ENCODE peak calls at places on chromosomes 16 and 17, in ten cellular contexts. N is foreskin keratinocyte; Z is CD4-positive, alpha-beta memory T cell; H is right cardiac atrium; K is A549; A is astrocyte; W is psoas muscle; P is cardiac muscle cell; C is tibial nerve; R is ascending aorta. J is an unnamed sample. For H3K4me1, the result is how much of the 10 kb centered on the place peaks cover.

GRCh38 chr17:83193336-83194188 is 114.2 kb downstream of the METRNL start:
- DNase-seq in R (peak), H (peak), K (no peak), A (peak), N (no peak), W (peak), Z (no peak), C (peak), P (no peak), J (peak)

GRCh38 chr17:72244942-72245341 is 124.1 kb downstream of the SOX9 start:
- DNase-seq in R (no peak), Z (no peak), P (peak), A (no peak), W (no peak), N (no peak), C (no peak), H (no peak), K (no peak), J (no peak)

GRCh38 chr16:89924298-89924924 is 1.3 kb downstream of the TUBB3 start:
- DNase-seq in A (peak), K (no peak), R (no peak), W (no peak), Z (peak), N (no peak), P (peak), H (peak), C (no peak), J (no peak)

GRCh38 chr17:51904379-51904778 is 254.1 kb downstream of the CA10 start:
- DNase-seq in N (no peak), K (no peak), C (no peak), A (no peak), H (no peak), Z (no peak), W (no peak), P (no peak), R (no peak), J (no peak)

GRCh38 chr16:78638371-78638770 is 538.9 kb downstream of the WWOX start:
- DNase-seq in K (no peak), C (no peak), R (no peak), H (no peak), N (no peak), A (no peak), P (no peak), Z (no peak), W (no peak), J (no peak)

GRCh38 chr16:3458852-3459361 is 15.4 kb downstream of the NAA60 start:
- DNase-seq in Z (peak), A (no peak), H (no peak), W (no peak), R (peak), K (peak), N (no peak), C (no peak), P (no peak), J (no peak)

GRCh38 chr17:73984981-73985380 is 218.5 kb upstream of the RPL38 start:
- DNase-seq in P (no peak), Z (no peak), C (no peak), K (no peak), W (no peak), R (no peak), N (no peak), H (no peak), A (no peak), J (no peak)

GRCh38 chr17:1878419-1879121 is 48.8 kb downstream of the RPA1 start:
- DNase-seq in Z (no peak), P (no peak), C (no peak), K (no peak), N (no peak), H (no peak), A (peak), W (no peak), R (no peak), J (no peak)

GRCh38 chr17:35786941-35787432 is 8.5 kb downstream of the MMP28 start:
- DNase-seq in H (no peak), C (no peak), A (no peak), Z (no peak), P (no peak), W (no peak), K (no peak), N (no peak), R (no peak), J (no peak)

GRCh38 chr16:8867483-8868271 is 1.1 kb downstream of the CARHSP1 start:
- DNase-seq in A (no peak), H (peak), W (peak), N (no peak), K (no peak), R (no peak), P (no peak), C (peak), Z (peak), J (no peak)

GRCh38 chr17:67156269-67157199 is 88.5 kb downstream of the HELZ start:
- DNase-seq in R (no peak), A (peak), Z (no peak), W (no peak), N (no peak), P (peak), C (no peak), H (no peak), K (no peak), J (no peak)

DNA sequence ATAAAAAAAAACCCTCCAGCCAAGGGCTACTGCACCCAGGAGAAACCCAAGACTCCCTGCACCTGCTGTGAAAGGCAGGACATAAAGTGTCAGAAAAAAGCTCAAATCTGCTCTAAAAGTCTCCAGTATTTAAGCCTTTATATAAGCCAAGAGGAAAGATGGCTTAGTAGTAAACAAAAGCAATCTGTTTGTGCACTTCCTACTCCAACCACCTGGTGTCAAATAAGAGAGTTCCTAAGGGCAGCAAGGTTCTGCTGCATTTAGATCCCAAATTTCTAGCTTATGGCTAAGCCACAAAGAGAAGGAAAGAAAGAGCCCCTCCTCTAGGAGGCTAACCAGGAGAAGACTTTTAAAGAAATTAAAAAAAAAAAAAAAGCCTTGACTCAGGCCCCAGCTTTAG is 20.6 kb downstream of the ACSM1 start:
- DNase-seq in R (no peak), C (no peak), N (no peak), H (no peak), K (no peak), Z (no peak), A (no peak), P (no peak), W (no peak), J (no peak)
- H3K4me1 ChIP-seq in R (under half), C (under half), N (under half), H (under half), K (under half), Z (under half), A (under half), P (under half), W (under half), J (under half)

GRCh38 chr17:28368306-28368831 is 1.7 kb downstream of the VTN start:
- DNase-seq in C (no peak), Z (no peak), H (no peak), N (no peak), P (no peak), A (no peak), R (no peak), W (no peak), K (no peak), J (no peak)
- H3K27ac ChIP-seq in C (no peak), Z (no peak), H (no peak), N (no peak), P (no peak), A (no peak), R (no peak), W (no peak), K (no peak), J (no peak)

GRCh38 chr16:80672379-80672778 is 131.6 kb downstream of the DYNLRB2 start:
- DNase-seq in R (no peak), C (no peak), H (no peak), P (no peak), Z (no peak), N (no peak), A (no peak), W (no peak), K (no peak), J (no peak)

GRCh38 chr16:80670170-80670865 is 129.5 kb downstream of the DYNLRB2 start:
- DNase-seq in P (no peak), Z (no peak), W (no peak), C (no peak), H (no peak), A (no peak), K (no peak), N (no peak), R (no peak), J (no peak)

GRCh38 chr16:80680046-80680445 is 124.4 kb downstream of the CDYL2 start:
- DNase-seq in R (no peak), K (no peak), C (no peak), N (no peak), P (no peak), H (no peak), A (no peak), Z (no peak), W (no peak), J (no peak)

GRCh38 chr16:80671281-80671849 is 130.6 kb downstream of the DYNLRB2 start:
- DNase-seq in K (no peak), R (no peak), A (no peak), W (no peak), H (no peak), Z (no peak), C (no peak), P (no peak), N (no peak), J (no peak)

GRCh38 chr16:80674884-80675283 is 129.5 kb downstream of the CDYL2 start:
- DNase-seq in P (no peak), N (no peak), Z (no peak), W (no peak), R (no peak), C (no peak), H (no peak), K (no peak), A (no peak), J (no peak)
- H3K4me1 ChIP-seq in P (under half), N (under half), Z (under half), W (under half), R (under half), C (under half), H (under half), K (under half), A (under half), J (under half)

GRCh38 chr16:66522816-66523590 is 26.9 kb downstream of the TK2 start:
- DNase-seq in N (no peak), R (no peak), C (no peak), K (no peak), W (no peak), P (no peak), Z (no peak), A (no peak), H (no peak), J (no peak)
- H3K27ac ChIP-seq in N (no peak), R (peak), C (peak), K (no peak), W (peak), P (no peak), Z (peak), A (no peak), H (no peak), J (peak)

DNA sequence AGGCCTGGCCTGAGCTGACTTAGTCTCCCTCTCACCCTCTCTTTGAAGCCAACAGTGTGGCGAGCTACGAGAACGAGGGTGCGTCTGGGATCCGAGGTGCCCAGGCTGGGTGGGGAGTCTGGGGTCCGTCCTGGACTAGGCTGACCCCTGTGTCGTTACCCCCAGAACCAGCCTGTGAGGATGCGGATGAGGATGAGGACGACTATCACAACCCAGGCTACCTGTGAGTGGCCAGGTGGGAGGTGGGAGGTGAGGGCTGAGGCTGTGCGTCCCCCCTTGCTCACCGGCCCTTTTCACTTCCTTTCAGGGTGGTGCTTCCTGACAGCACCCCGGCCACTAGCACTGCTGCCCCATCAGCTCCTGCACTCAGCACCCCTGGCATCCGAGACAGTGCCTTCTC is 1.6 kb downstream of the LAT start:
- DNase-seq in H (no peak), C (no peak), A (no peak), Z (no peak), N (no peak), W (no peak), R (no peak), K (no peak), P (no peak), J (no peak)
- H3K4me1 ChIP-seq in H (under half), C (under half), A (under half), Z (half or more), N (under half), W (under half), R (under half), K (under half), P (under half), J (under half)

GRCh38 chr16:20911361-20911760 is 10.8 kb downstream of the LYRM1 start:
- DNase-seq in R (no peak), K (no peak), P (peak), N (peak), W (no peak), C (no peak), A (no peak), Z (no peak), H (no peak), J (no peak)
- H3K27ac ChIP-seq in R (peak), K (peak), P (no peak), N (peak), W (peak), C (peak), A (peak), Z (no peak), H (peak), J (peak)

GRCh38 chr17:28843810-28844137 is 1.2 kb upstream of the FAM222B start:
- DNase-seq in A (no peak), H (no peak), P (no peak), C (no peak), N (no peak), K (no peak), R (peak), W (no peak), Z (no peak), J (no peak)

GRCh38 chr17:28842282-28843012 is at the start of gene FAM222B:
- DNase-seq in R (peak), A (peak), W (peak), Z (peak), H (peak), C (peak), P (peak), N (peak), K (peak), J (peak)

GRCh38 chr17:28834420-28834819 is 8.2 kb downstream of the FAM222B start:
- DNase-seq in P (no peak), A (no peak), Z (no peak), C (no peak), R (no peak), H (no peak), N (no peak), W (no peak), K (no peak), J (no peak)

GRCh38 chr17:28841901-28842281 is 699 bp downstream of the FAM222B start:
- DNase-seq in P (no peak), K (peak), N (no peak), A (peak), Z (no peak), H (no peak), R (no peak), C (no peak), W (no peak), J (no peak)

GRCh38 chr17:28839221-28839620 is 3.4 kb downstream of the FAM222B start:
- DNase-seq in W (no peak), C (no peak), N (no peak), K (no peak), A (no peak), P (peak), H (no peak), R (no peak), Z (no peak), J (no peak)
- H3K4me1 ChIP-seq in W (under half), C (under half), N (under half), K (under half), A (under half), P (under half), H (under half), R (under half), Z (under half), J (under half)

J was measured in uterus.